ENCODE peak calls at places on chromosomes 12 and 14, in seven cellular contexts. O, L, F, Y, A, J and X are unnamed samples. For H3K4me1, the result is how much of the 10 kb centered on the place peaks cover.

GRCh38 chr14:39766397-39767000 is 334.3 kb upstream of the FBXO33 start:
- DNase-seq in O (no peak), L (no peak), F (no peak), Y (no peak), A (no peak), J (no peak), X (no peak)

GRCh38 chr14:76323331-76324050 is 52.4 kb upstream of the ESRRB start:
- DNase-seq in O (no peak), L (no peak), F (no peak), Y (no peak), A (no peak), J (no peak), X (no peak)

GRCh38 chr14:69483765-69484443 is 624 bp upstream of the PLEKHD1 start:
- DNase-seq in O (peak), L (peak), F (no peak), Y (peak), A (no peak), J (peak), X (no peak)

GRCh38 chr14:100025111-100025510 is 40.1 kb upstream of the EVL start:
- DNase-seq in O (peak), L (peak), F (no peak), Y (peak), A (no peak), J (peak), X (no peak)

GRCh38 chr14:73142216-73142615 is 5.9 kb downstream of the PSEN1 start:
- DNase-seq in O (no peak), L (no peak), F (no peak), Y (no peak), A (no peak), J (no peak), X (no peak)

GRCh38 chr14:68621400-68622365 is 171.2 kb downstream of the ZFP36L1 start:
- DNase-seq in O (no peak), L (no peak), F (peak), Y (peak), A (peak), J (no peak), X (peak)

GRCh38 chr12:130166306-130166705 is 4.0 kb downstream of the FZD10 start:
- DNase-seq in O (no peak), L (no peak), F (no peak), Y (no peak), A (peak), J (no peak), X (no peak)

GRCh38 chr14:102304611-102305506 is at the start of gene MOK:
- DNase-seq in O (peak), L (peak), F (peak), Y (peak), A (peak), J (peak), X (peak)

GRCh38 chr12:53048033-53048779 is 1.7 kb upstream of the TNS2 start:
- DNase-seq in O (peak), L (peak), F (no peak), Y (no peak), A (peak), J (peak), X (peak)

GRCh38 chr12:67804168-67804567 is 155.6 kb downstream of the DYRK2 start:
- DNase-seq in O (no peak), L (no peak), F (no peak), Y (no peak), A (no peak), J (no peak), X (no peak)

GRCh38 chr12:495466-495865 is 35.7 kb downstream of the B4GALNT3 start:
- DNase-seq in O (no peak), L (no peak), F (no peak), Y (no peak), A (no peak), J (no peak), X (no peak)

GRCh38 chr12:91877022-91877421 is 268.6 kb downstream of the BTG1 start:
- DNase-seq in O (no peak), L (peak), F (peak), Y (peak), A (no peak), J (peak), X (peak)

GRCh38 chr12:12217018-12217359 is 49.9 kb downstream of the LRP6 start:
- DNase-seq in O (no peak), L (no peak), F (no peak), Y (no peak), A (no peak), J (no peak), X (no peak)

GRCh38 chr12:47165934-47166333 is 86.2 kb upstream of the AMIGO2 start:
- DNase-seq in O (no peak), L (no peak), F (no peak), Y (no peak), A (no peak), J (no peak), X (no peak)

GRCh38 chr12:28313631-28314030 is 123.4 kb downstream of the CCDC91 start:
- DNase-seq in O (peak), L (peak), F (no peak), Y (peak), A (no peak), J (no peak), X (no peak)

GRCh38 chr14:76958975-76959710 is 69.4 kb downstream of the IRF2BPL start:
- DNase-seq in O (peak), L (no peak), F (no peak), Y (peak), A (peak), J (no peak), X (no peak)

GRCh38 chr12:59388694-59389093 is 207.1 kb upstream of the SLC16A7 start:
- DNase-seq in O (no peak), L (no peak), F (no peak), Y (no peak), A (no peak), J (no peak), X (no peak)

GRCh38 chr12:120529641-120530314 is 820 bp upstream of the COQ5 start:
- DNase-seq in O (peak), L (no peak), F (no peak), Y (peak), A (no peak), J (no peak), X (no peak)

GRCh38 chr14:36510078-36510799 is 9.8 kb downstream of the NKX2-1 start:
- DNase-seq in O (no peak), L (no peak), F (no peak), Y (no peak), A (no peak), J (no peak), X (no peak)

GRCh38 chr14:60092516-60092915 is 793 bp downstream of the PCNX4 start:
- DNase-seq in O (peak), L (no peak), F (no peak), Y (peak), A (no peak), J (no peak), X (no peak)

GRCh38 chr12:98697209-98697608 is 52.1 kb downstream of the APAF1 start:
- DNase-seq in O (no peak), L (no peak), F (no peak), Y (no peak), A (no peak), J (no peak), X (no peak)

GRCh38 chr12:123344086-123344485 is 20.6 kb downstream of the SBNO1 start:
- DNase-seq in O (no peak), L (no peak), F (no peak), Y (no peak), A (no peak), J (no peak), X (no peak)

GRCh38 chr12:15662303-15662980 is 126.7 kb downstream of the EPS8 start:
- DNase-seq in O (peak), L (no peak), F (no peak), Y (peak), A (no peak), J (no peak), X (no peak)

GRCh38 chr14:63273091-63273490 is 45.6 kb downstream of the GPHB5 start:
- DNase-seq in O (no peak), L (no peak), F (no peak), Y (peak), A (no peak), J (no peak), X (no peak)

GRCh38 chr14:35114036-35114435 is 7.8 kb downstream of the PPP2R3C start:
- DNase-seq in O (peak), L (no peak), F (no peak), Y (peak), A (no peak), J (no peak), X (no peak)

GRCh38 chr12:132664206-132665148 is 22.7 kb downstream of the POLE start:
- DNase-seq in O (no peak), L (no peak), F (no peak), Y (no peak), A (peak), J (peak), X (no peak)

GRCh38 chr12:120982659-120983058 is 4.3 kb downstream of the HNF1A start:
- DNase-seq in O (no peak), L (no peak), F (no peak), Y (no peak), A (no peak), J (no peak), X (no peak)

GRCh38 chr12:69988601-69989194 is 163.7 kb downstream of the MYRFL start:
- DNase-seq in O (peak), L (no peak), F (no peak), Y (peak), A (no peak), J (no peak), X (no peak)

GRCh38 chr14:61254803-61255526 is 26.2 kb downstream of the TMEM30B start:
- DNase-seq in O (no peak), L (no peak), F (no peak), Y (no peak), A (no peak), J (no peak), X (no peak)

GRCh38 chr14:105258846-105259245 is 10.5 kb downstream of the BTBD6 start:
- DNase-seq in O (peak), L (no peak), F (no peak), Y (peak), A (no peak), J (no peak), X (no peak)

GRCh38 chr12:113955109-113955970 is 10.8 kb downstream of the RBM19 start:
- DNase-seq in O (peak), L (no peak), F (no peak), Y (peak), A (no peak), J (peak), X (no peak)

GRCh38 chr12:49776413-49776812 is 35.1 kb downstream of the TMBIM6 start:
- DNase-seq in O (peak), L (peak), F (peak), Y (peak), A (peak), J (peak), X (peak)

GRCh38 chr14:88668448-88669116 is 105.7 kb downstream of the ZC3H14 start:
- DNase-seq in O (no peak), L (no peak), F (no peak), Y (no peak), A (no peak), J (no peak), X (no peak)

GRCh38 chr12:6056406-6057211 is 67.9 kb downstream of the VWF start:
- DNase-seq in O (no peak), L (no peak), F (no peak), Y (no peak), A (no peak), J (no peak), X (no peak)

GRCh38 chr14:75402867-75403413 is 24.9 kb upstream of the JDP2 start:
- DNase-seq in O (no peak), L (no peak), F (no peak), Y (no peak), A (no peak), J (no peak), X (no peak)

GRCh38 chr14:60064491-60065072 is 27.1 kb upstream of the PCNX4 start:
- DNase-seq in O (peak), L (no peak), F (no peak), Y (peak), A (no peak), J (no peak), X (no peak)

GRCh38 chr12:111467862-111468245 is 62.1 kb downstream of the SH2B3 start:
- DNase-seq in O (no peak), L (no peak), F (no peak), Y (peak), A (no peak), J (no peak), X (no peak)

GRCh38 chr14:55926007-55926406 is 192.2 kb upstream of the PELI2 start:
- DNase-seq in O (no peak), L (no peak), F (no peak), Y (no peak), A (no peak), J (no peak), X (no peak)

GRCh38 chr14:100708349-100709217 is 18.1 kb upstream of the DLK1 start:
- DNase-seq in O (peak), L (no peak), F (no peak), Y (peak), A (no peak), J (no peak), X (peak)

GRCh38 chr14:93859957-93860356 is 67.2 kb upstream of the FAM181A start:
- DNase-seq in O (no peak), L (no peak), F (no peak), Y (no peak), A (peak), J (no peak), X (no peak)
- H3K27ac ChIP-seq in O (no peak), L (no peak), F (no peak), Y (no peak), A (no peak), J (no peak), X (no peak)

DNA sequence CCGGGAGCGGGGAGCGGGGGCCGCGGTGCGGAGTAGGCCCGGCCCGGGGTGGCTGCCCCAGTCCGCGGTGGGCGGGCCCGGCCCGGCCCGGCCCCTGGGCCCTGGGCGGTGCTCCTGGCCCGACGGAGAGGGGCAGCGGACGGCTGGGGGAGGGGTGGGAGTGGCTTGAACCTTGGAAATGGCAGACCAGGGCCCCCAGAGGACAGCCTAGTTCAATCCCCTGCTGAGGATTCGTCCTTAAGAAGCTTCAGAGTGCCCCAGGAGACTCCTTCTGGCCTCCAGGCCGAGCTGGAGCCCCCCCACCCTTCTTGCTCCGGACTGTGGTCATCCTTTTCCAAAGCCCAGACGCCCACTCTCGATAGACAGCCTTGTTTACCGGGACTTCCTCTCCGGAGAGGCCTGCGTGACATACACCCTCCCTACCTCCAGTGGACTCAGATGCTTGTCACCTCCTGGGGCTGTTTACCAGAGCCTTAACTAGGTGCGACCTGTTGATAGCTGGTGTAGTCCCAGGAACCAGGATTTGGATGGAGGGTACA is 458 bp downstream of the KHNYN start:
- DNase-seq in O (peak), L (peak), F (peak), Y (peak), A (peak), J (peak), X (peak)
- H3K4me1 ChIP-seq in O (half or more), L (under half), F (half or more), Y (under half), A (under half), J (half or more), X (under half)

GRCh38 chr12:79260923-79261322 is 396.3 kb downstream of the SYT1 start:
- DNase-seq in O (no peak), L (no peak), F (no peak), Y (no peak), A (no peak), J (no peak), X (no peak)

GRCh38 chr12:79266511-79267129 is 402.0 kb downstream of the SYT1 start:
- DNase-seq in O (no peak), L (no peak), F (no peak), Y (no peak), A (no peak), J (no peak), X (no peak)

GRCh38 chr12:79267580-79267979 is 403.0 kb downstream of the SYT1 start:
- DNase-seq in O (no peak), L (no peak), F (no peak), Y (no peak), A (no peak), J (no peak), X (no peak)

GRCh38 chr12:79262938-79263337 is 398.4 kb downstream of the SYT1 start:
- DNase-seq in O (no peak), L (no peak), F (no peak), Y (peak), A (no peak), J (no peak), X (no peak)
- H3K27ac ChIP-seq in O (no peak), L (no peak), F (no peak), Y (no peak), A (no peak), J (no peak), X (no peak)

GRCh38 chr12:3747543-3747942 is 5.4 kb downstream of the CRACR2A start:
- DNase-seq in O (no peak), L (no peak), F (no peak), Y (no peak), A (no peak), J (no peak), X (no peak)

GRCh38 chr12:3750616-3751015 is 2.3 kb downstream of the CRACR2A start:
- DNase-seq in O (no peak), L (no peak), F (no peak), Y (no peak), A (no peak), J (no peak), X (no peak)

GRCh38 chr12:3747976-3748619 is 4.8 kb downstream of the CRACR2A start:
- DNase-seq in O (no peak), L (no peak), F (no peak), Y (no peak), A (no peak), J (no peak), X (no peak)

GRCh38 chr12:3746758-3747157 is 6.2 kb downstream of the CRACR2A start:
- DNase-seq in O (no peak), L (no peak), F (no peak), Y (no peak), A (no peak), J (no peak), X (no peak)

GRCh38 chr12:3748620-3749019 is 4.3 kb downstream of the CRACR2A start:
- DNase-seq in O (no peak), L (no peak), F (no peak), Y (no peak), A (no peak), J (no peak), X (no peak)
- H3K4me1 ChIP-seq in O (under half), L (under half), F (under half), Y (under half), A (under half), J (under half), X (under half)

DNA sequence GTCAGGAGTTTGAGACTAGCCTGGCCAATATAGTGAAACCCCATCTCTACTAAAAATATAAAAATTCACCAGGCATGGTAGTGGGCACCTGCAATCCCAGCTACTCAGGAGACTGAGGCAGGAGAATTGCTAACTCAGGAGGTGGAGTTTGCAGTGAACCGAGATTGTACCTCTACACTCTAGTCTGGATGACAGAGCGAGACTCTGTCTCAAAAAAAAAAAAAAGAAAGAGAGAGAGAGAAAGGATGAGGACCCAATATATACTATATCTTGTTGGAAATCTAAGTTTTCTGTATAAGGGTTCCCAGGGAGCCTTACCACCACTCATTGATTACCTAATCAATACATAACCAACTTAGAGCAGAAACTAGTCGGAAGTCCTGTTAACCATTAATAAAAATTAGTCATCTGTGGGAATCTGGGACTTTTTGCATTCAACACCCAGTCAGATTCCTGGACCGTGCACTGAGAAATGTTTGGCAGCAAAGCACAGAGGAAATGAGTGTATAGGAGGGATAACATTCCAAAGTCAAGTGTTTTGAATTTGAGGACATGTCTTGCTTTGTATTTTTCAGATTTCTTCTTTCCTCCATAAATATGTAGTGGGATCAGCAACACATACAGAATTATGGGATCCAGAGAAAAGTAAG is 44.8 kb upstream of the NR2C1 start:
- DNase-seq in O (peak), L (no peak), F (no peak), Y (peak), A (no peak), J (no peak), X (no peak)
- H3K27ac ChIP-seq in O (peak), L (no peak), F (no peak), Y (peak), A (peak), J (no peak), X (no peak)